ENCODE peak calls at places on chromosome 4, in five cellular contexts. L is HCT116, N is IMR-90, Y is astrocyte, O is neural progenitor cell. P is an unnamed sample.
A peak's percentile ranks its signal among the peaks of the same experiment; 100 is the strongest.

GRCh38 chr4:185396724-185397402 is at the start of gene ANKRD37:
- DNase-seq in L (no peak), N (peak; percentile 19), Y (peak; percentile 38), O (no peak), P (peak; percentile 53)

GRCh38 chr4:40613456-40613855 is 16.2 kb downstream of the RBM47 start:
- DNase-seq in L (no peak), N (peak; percentile 79), Y (peak; percentile 94), O (no peak), P (no peak)

GRCh38 chr4:73922766-73923630 is 53.8 kb downstream of the CXCL1 start:
- DNase-seq in L (peak; percentile 15), N (peak; percentile 59), Y (peak; percentile 16), O (no peak), P (peak; percentile 72)

GRCh38 chr4:36815536-36815935 is 429.0 kb upstream of the NWD2 start:
- DNase-seq in L (no peak), N (no peak), Y (no peak), O (no peak), P (no peak)

GRCh38 chr4:95764961-95765360 is 74.9 kb upstream of the PDHA2 start:
- DNase-seq in L (no peak), N (no peak), Y (no peak), O (no peak), P (no peak)

GRCh38 chr4:73725499-73725898 is 14.9 kb upstream of the CXCL8 start:
- DNase-seq in L (no peak), N (no peak), Y (peak; percentile 29), O (no peak), P (no peak)

GRCh38 chr4:108149588-108150380 is 18.9 kb downstream of the LEF1 start:
- DNase-seq in L (no peak), N (no peak), Y (peak; percentile 81), O (no peak), P (no peak)

GRCh38 chr4:2341911-2342652 is 76.4 kb downstream of the ZFYVE28 start:
- DNase-seq in L (no peak), N (no peak), Y (no peak), O (no peak), P (no peak)

GRCh38 chr4:110306363-110306762 is 107.9 kb upstream of the ELOVL6 start:
- DNase-seq in L (no peak), N (no peak), Y (peak; percentile 81), O (no peak), P (no peak)

GRCh38 chr4:164700471-164700870 is 53.5 kb upstream of the SMIM31 start:
- DNase-seq in L (peak; percentile 56), N (no peak), Y (no peak), O (peak; percentile 64), P (no peak)

GRCh38 chr4:172785623-172786022 is 383.0 kb upstream of the GALNT7 start:
- DNase-seq in L (no peak), N (peak; percentile 7), Y (peak; percentile 17), O (no peak), P (no peak)

GRCh38 chr4:188297873-188298272 is 158.6 kb downstream of the TRIML1 start:
- DNase-seq in L (no peak), N (peak; percentile 85), Y (no peak), O (no peak), P (peak; percentile 4)

GRCh38 chr4:175651701-175652100 is 160.4 kb downstream of the GPM6A start:
- DNase-seq in L (no peak), N (no peak), Y (no peak), O (no peak), P (no peak)

GRCh38 chr4:168221298-168221697 is 97.3 kb downstream of the DDX60 start:
- DNase-seq in L (no peak), N (peak; percentile 85), Y (peak; percentile 68), O (no peak), P (peak; percentile 68)

GRCh38 chr4:38663021-38663800 is 788 bp upstream of the KLF3 start:
- DNase-seq in L (no peak), N (no peak), Y (no peak), O (peak; percentile 87), P (peak; percentile 56)

GRCh38 chr4:158314756-158315487 is 104.6 kb downstream of the TMEM144 start:
- DNase-seq in L (no peak), N (peak; percentile 98), Y (peak; percentile 97), O (no peak), P (peak; percentile 89)

GRCh38 chr4:127055349-127055748 is 577.4 kb upstream of the INTU start:
- DNase-seq in L (no peak), N (peak; percentile 70), Y (peak; percentile 84), O (no peak), P (peak; percentile 67)

GRCh38 chr4:147984065-147984777 is 252.3 kb downstream of the ARHGAP10 start:
- DNase-seq in L (peak; percentile 13), N (peak; percentile 54), Y (no peak), O (peak; percentile 77), P (peak; percentile 14)

GRCh38 chr4:15385515-15385914 is 42.3 kb upstream of the C1QTNF7 start:
- DNase-seq in L (no peak), N (no peak), Y (no peak), O (no peak), P (no peak)

GRCh38 chr4:56671860-56672259 is 9.2 kb downstream of the HOPX start:
- DNase-seq in L (no peak), N (no peak), Y (no peak), O (no peak), P (peak; percentile 23)

GRCh38 chr4:85761803-85762202 is 286.9 kb downstream of the ARHGAP24 start:
- DNase-seq in L (no peak), N (peak; percentile 82), Y (peak; percentile 42), O (no peak), P (peak; percentile 45)

GRCh38 chr4:56183344-56183959 is 203.8 kb downstream of the AASDH start:
- DNase-seq in L (no peak), N (no peak), Y (no peak), O (no peak), P (no peak)

GRCh38 chr4:93983133-93983532 is 154.6 kb downstream of the ATOH1 start:
- DNase-seq in L (no peak), N (no peak), Y (no peak), O (no peak), P (no peak)

GRCh38 chr4:118994030-118994429 is 105.4 kb downstream of the SYNPO2 start:
- DNase-seq in L (no peak), N (peak; percentile 97), Y (no peak), O (no peak), P (peak; percentile 43)
- H3K4me3 ChIP-seq in L (no peak overlapping the region), N (no peak overlapping the region), Y (no peak overlapping the region), O (no peak overlapping the region), P (no peak overlapping the region)

GRCh38 chr4:100493756-100494155 is 24.1 kb downstream of the EMCN start:
- DNase-seq in L (no peak), N (peak; percentile 26), Y (peak; percentile 16), O (no peak), P (peak; percentile 58)
- TF ChIP-seq CTCF in L (no peak), N (no peak), Y (no peak), O (no peak), P (no peak)

DNA sequence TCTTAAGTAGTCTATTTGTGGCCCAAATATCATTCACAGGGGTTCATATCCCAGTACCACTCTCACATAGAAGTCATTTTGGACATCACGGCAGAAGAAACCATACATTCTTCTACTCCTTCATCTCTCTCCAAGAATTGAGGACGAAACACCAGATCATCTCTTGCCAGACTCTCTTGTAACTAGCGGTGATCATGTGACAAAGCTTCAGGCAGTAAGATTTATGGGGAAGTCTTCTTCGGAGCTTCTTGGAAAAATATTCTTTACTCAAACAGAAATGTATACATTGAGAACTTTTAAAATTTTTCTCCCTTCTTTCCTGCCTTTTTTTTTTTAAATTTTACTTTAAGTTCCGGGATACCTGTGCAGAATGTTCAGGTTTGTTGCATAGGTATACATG is 4.7 kb upstream of the TBC1D19 start:
- DNase-seq in L (no peak), N (no peak), Y (no peak), O (no peak), P (no peak)
- H3K4me3 ChIP-seq in L (no peak overlapping the region), N (no peak overlapping the region), Y (no peak overlapping the region), O (no peak overlapping the region), P (no peak overlapping the region)

GRCh38 chr4:24683116-24683515 is 98.8 kb upstream of the DHX15 start:
- DNase-seq in L (no peak), N (no peak), Y (peak; percentile 18), O (no peak), P (no peak)
- TF ChIP-seq CTCF in L (no peak), N (no peak), Y (no peak), O (no peak), P (no peak)

DNA sequence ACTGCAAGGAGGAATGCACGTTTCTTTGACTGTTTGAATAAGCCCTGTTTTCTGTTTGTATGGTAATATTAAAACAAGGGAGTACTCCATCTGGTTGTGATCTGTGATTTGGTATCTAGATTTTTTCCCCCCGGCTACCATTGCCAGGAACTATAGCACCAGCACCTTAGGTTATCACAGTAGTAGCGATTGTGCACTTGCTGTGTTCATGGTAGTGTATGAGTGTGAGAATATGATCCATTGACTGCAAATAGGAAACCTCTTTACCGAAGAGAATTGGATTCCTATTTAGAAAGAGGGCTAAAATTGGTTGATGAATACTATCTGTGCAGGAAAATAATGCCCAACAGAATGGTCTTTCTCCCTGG is 69.9 kb downstream of the LARP7 start:
- DNase-seq in L (no peak), N (no peak), Y (no peak), O (no peak), P (no peak)
- H3K4me3 ChIP-seq in L (peak overlapping the region; percentile 59), N (no peak overlapping the region), Y (peak overlapping the region; percentile 60), O (peak overlapping the region; percentile 89), P (peak overlapping the region; percentile 35)

DNA sequence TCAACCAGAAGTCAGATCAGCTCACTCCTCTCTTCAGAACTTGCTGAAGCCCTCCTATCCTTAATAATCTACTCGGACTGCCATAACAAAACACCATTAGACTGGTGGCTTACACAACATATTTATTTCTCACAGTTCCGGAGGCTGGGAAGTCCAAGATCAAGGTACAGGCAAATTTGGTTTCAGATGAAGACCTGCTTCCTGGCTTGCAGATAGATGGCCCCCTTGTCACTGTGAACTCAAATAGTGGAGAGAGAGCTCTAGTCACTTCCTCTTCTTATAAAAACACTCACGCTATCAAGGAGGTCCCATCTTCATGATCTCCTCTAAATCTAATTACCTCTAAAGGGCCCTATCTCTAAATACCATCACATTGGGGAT is 125.1 kb downstream of the CAMK2D start:
- DNase-seq in L (no peak), N (no peak), Y (no peak), O (no peak), P (no peak)
- TF ChIP-seq CTCF in L (no peak), N (no peak), Y (no peak), O (no peak), P (no peak)

GRCh38 chr4:84688605-84689004 is 105.7 kb downstream of the CDS1 start:
- DNase-seq in L (no peak), N (no peak), Y (no peak), O (no peak), P (no peak)

GRCh38 chr4:84685105-84685504 is 102.2 kb downstream of the CDS1 start:
- DNase-seq in L (no peak), N (no peak), Y (no peak), O (no peak), P (no peak)

GRCh38 chr4:84691170-84691691 is 108.3 kb downstream of the CDS1 start:
- DNase-seq in L (peak; percentile 86), N (peak; percentile 94), Y (peak; percentile 97), O (no peak), P (peak; percentile 90)

GRCh38 chr4:84691800-84692199 is 108.9 kb downstream of the CDS1 start:
- DNase-seq in L (no peak), N (no peak), Y (no peak), O (no peak), P (no peak)

DNA sequence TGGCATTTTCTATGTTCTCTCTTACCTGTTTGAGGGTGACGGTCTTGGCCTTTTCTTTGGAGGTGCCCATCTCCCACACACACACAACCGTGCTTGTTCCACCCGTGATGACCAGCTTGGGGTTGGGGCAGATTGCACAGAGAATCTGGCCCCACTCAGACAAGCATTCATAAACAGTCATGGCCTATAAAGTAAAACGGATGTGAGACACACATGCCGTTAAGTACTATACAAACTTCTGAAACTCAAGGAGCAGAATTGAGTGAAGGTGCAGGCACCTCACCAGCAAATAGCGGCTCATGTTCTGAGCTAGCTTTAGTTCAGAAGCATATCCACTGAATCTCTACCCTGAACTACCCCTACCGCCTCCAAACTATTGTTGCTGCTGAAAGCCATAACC is 107.6 kb downstream of the CDS1 start:
- DNase-seq in L (no peak), N (peak; percentile 3), Y (no peak), O (no peak), P (no peak)
- H3K4me3 ChIP-seq in L (no peak overlapping the region), N (no peak overlapping the region), Y (peak overlapping the region; percentile 41), O (no peak overlapping the region), P (no peak overlapping the region)

P was measured in foreskin fibroblast.